ENCODE peak calls at places on chromosomes 2 and 18, in ten cellular contexts. B is cardiac muscle cell, P is OCI-LY7, K is ascending aorta, X is endodermal cell, J is ovary, E is adipocyte, U is mesenchymal stem cell, W is Panc1, C is upper lobe of right lung. G is an unnamed sample. For H3K4me1, the result is how much of the 10 kb centered on the place peaks cover.

GRCh38 chr2:155842103-155842502 is 490.4 kb downstream of the NR4A2 start:
- DNase-seq in B (no peak), P (no peak), K (no peak), X (no peak), J (no peak), E (peak), U (peak), W (no peak), C (no peak), G (no peak)

GRCh38 chr2:149733936-149734685 is 146.5 kb upstream of the MMADHC start:
- DNase-seq in B (peak), P (no peak), K (no peak), X (no peak), J (no peak), E (peak), U (peak), W (no peak), C (no peak), G (peak)

GRCh38 chr2:237474931-237475703 is 11.9 kb upstream of the MLPH start:
- DNase-seq in B (peak), P (peak), K (peak), X (peak), J (peak), E (peak), U (peak), W (no peak), C (peak), G (peak)

GRCh38 chr2:157751462-157752058 is 122.9 kb upstream of the ACVR1C start:
- DNase-seq in B (no peak), P (peak), K (no peak), X (peak), J (no peak), E (peak), U (peak), W (no peak), C (no peak), G (no peak)

GRCh38 chr2:33412920-33413319 is 63.5 kb upstream of the RASGRP3 start:
- DNase-seq in B (peak), P (no peak), K (no peak), X (no peak), J (no peak), E (peak), U (peak), W (no peak), C (no peak), G (no peak)

GRCh38 chr18:36756262-36756661 is 72.5 kb downstream of the TPGS2 start:
- DNase-seq in B (no peak), P (no peak), K (peak), X (no peak), J (no peak), E (peak), U (no peak), W (no peak), C (no peak), G (no peak)

GRCh38 chr2:71685941-71686611 is 232.7 kb downstream of the DYSF start:
- DNase-seq in B (no peak), P (no peak), K (no peak), X (no peak), J (no peak), E (no peak), U (no peak), W (no peak), C (peak), G (no peak)

GRCh38 chr2:68645523-68645922 is 2.1 kb downstream of the PROKR1 start:
- DNase-seq in B (no peak), P (no peak), K (no peak), X (no peak), J (no peak), E (no peak), U (no peak), W (no peak), C (no peak), G (no peak)

GRCh38 chr18:58129019-58129374 is 85.0 kb downstream of the NEDD4L start:
- DNase-seq in B (no peak), P (no peak), K (no peak), X (no peak), J (no peak), E (no peak), U (no peak), W (no peak), C (no peak), G (no peak)

GRCh38 chr2:119756837-119757236 is 2.9 kb upstream of the PTPN4 start:
- DNase-seq in B (no peak), P (no peak), K (peak), X (no peak), J (peak), E (peak), U (peak), W (no peak), C (no peak), G (peak)

GRCh38 chr2:128374001-128374710 is 55.5 kb upstream of the HS6ST1 start:
- DNase-seq in B (no peak), P (no peak), K (peak), X (no peak), J (no peak), E (peak), U (peak), W (no peak), C (peak), G (no peak)

GRCh38 chr2:140529706-140530105 is 1601.1 kb downstream of the LRP1B start:
- DNase-seq in B (no peak), P (no peak), K (no peak), X (no peak), J (no peak), E (peak), U (peak), W (no peak), C (no peak), G (no peak)

GRCh38 chr2:197086500-197086899 is 160.0 kb upstream of the PGAP1 start:
- DNase-seq in B (no peak), P (peak), K (no peak), X (no peak), J (no peak), E (no peak), U (no peak), W (no peak), C (no peak), G (no peak)

GRCh38 chr18:28174181-28174906 is 2.6 kb downstream of the CDH2 start:
- DNase-seq in B (peak), P (no peak), K (no peak), X (no peak), J (no peak), E (no peak), U (no peak), W (no peak), C (no peak), G (no peak)

GRCh38 chr18:5073026-5073944 is 123.8 kb downstream of the AKAIN1 start:
- DNase-seq in B (peak), P (peak), K (no peak), X (peak), J (no peak), E (peak), U (peak), W (peak), C (no peak), G (peak)

GRCh38 chr2:109393211-109393610 is 220.6 kb downstream of the SEPTIN10 start:
- DNase-seq in B (no peak), P (no peak), K (no peak), X (no peak), J (no peak), E (no peak), U (no peak), W (no peak), C (no peak), G (no peak)

GRCh38 chr18:832085-832681 is 20.1 kb upstream of the YES1 start:
- DNase-seq in B (peak), P (no peak), K (no peak), X (peak), J (peak), E (no peak), U (peak), W (no peak), C (no peak), G (peak)

GRCh38 chr2:191845248-191845715 is 1.6 kb downstream of the CAVIN2 start:
- DNase-seq in B (no peak), P (no peak), K (no peak), X (no peak), J (peak), E (peak), U (no peak), W (no peak), C (peak), G (no peak)

GRCh38 chr2:101040761-101041160 is 38.7 kb downstream of the RPL31 start:
- DNase-seq in B (no peak), P (no peak), K (no peak), X (no peak), J (no peak), E (no peak), U (no peak), W (no peak), C (no peak), G (no peak)

GRCh38 chr18:32769242-32770180 is 3.3 kb downstream of the KLHL14 start:
- DNase-seq in B (peak), P (peak), K (peak), X (peak), J (no peak), E (no peak), U (peak), W (no peak), C (no peak), G (no peak)

GRCh38 chr2:100959225-100959880 is 42.7 kb upstream of the RPL31 start:
- DNase-seq in B (no peak), P (no peak), K (no peak), X (no peak), J (no peak), E (no peak), U (no peak), W (no peak), C (no peak), G (no peak)

GRCh38 chr18:10421859-10422258 is 32.6 kb upstream of the APCDD1 start:
- DNase-seq in B (no peak), P (no peak), K (no peak), X (no peak), J (no peak), E (peak), U (no peak), W (no peak), C (no peak), G (no peak)

GRCh38 chr2:229922449-229923386 is at the start of gene FBXO36:
- DNase-seq in B (peak), P (peak), K (peak), X (peak), J (peak), E (peak), U (peak), W (peak), C (peak), G (peak)

GRCh38 chr2:75041791-75042231 is 83.4 kb downstream of the POLE4 start:
- DNase-seq in B (no peak), P (no peak), K (no peak), X (no peak), J (no peak), E (no peak), U (no peak), W (no peak), C (no peak), G (no peak)

GRCh38 chr2:66426250-66427064 is 8.5 kb upstream of the MEIS1 start:
- DNase-seq in B (peak), P (no peak), K (no peak), X (peak), J (no peak), E (no peak), U (no peak), W (no peak), C (no peak), G (no peak)

GRCh38 chr18:26536664-26537063 is 11.7 kb downstream of the KCTD1 start:
- DNase-seq in B (no peak), P (no peak), K (no peak), X (no peak), J (no peak), E (no peak), U (no peak), W (no peak), C (no peak), G (no peak)

GRCh38 chr2:216987176-216987809 is 127.4 kb upstream of the TNP1 start:
- DNase-seq in B (no peak), P (no peak), K (no peak), X (no peak), J (no peak), E (peak), U (no peak), W (no peak), C (no peak), G (no peak)

GRCh38 chr2:53104263-53104662 is 663.3 kb upstream of the CHAC2 start:
- DNase-seq in B (no peak), P (no peak), K (no peak), X (no peak), J (no peak), E (peak), U (peak), W (peak), C (no peak), G (no peak)

GRCh38 chr2:75175473-75175872 is 23.8 kb downstream of the TACR1 start:
- DNase-seq in B (no peak), P (no peak), K (no peak), X (peak), J (no peak), E (no peak), U (no peak), W (no peak), C (no peak), G (no peak)

DNA sequence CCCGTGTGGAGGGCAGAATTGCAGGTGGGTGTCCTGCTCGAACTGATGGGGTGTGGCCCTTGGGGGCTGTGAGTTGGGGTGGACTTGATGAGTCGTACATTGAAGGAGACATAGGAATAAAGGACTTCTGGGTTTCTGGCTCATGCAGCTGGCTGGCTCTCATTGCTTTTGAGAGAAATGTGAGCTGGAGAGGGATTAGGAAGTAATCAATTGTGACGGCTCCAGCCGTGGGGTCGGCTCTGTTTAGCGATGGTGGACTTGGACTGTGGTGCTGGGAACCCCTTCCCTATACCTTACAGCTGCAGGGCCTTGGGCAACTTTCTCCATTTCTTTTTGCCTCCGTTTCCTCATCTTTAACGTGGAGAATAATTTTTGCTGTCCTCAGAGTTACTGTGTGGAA is 9.2 kb downstream of the IMPA2 start:
- DNase-seq in B (no peak), P (no peak), K (no peak), X (no peak), J (no peak), E (no peak), U (no peak), W (no peak), C (no peak), G (no peak)
- H3K4me1 ChIP-seq in B (under half), P (under half), K (under half), X (under half), J (under half), E (under half), U (half or more), W (under half), C (under half), G (under half)

GRCh38 chr2:182971820-182972547 is 66.3 kb downstream of the NCKAP1 start:
- DNase-seq in B (no peak), P (peak), K (no peak), X (no peak), J (no peak), E (no peak), U (no peak), W (no peak), C (no peak), G (no peak)
- H3K4me1 ChIP-seq in B (under half), P (under half), K (under half), X (under half), J (under half), E (under half), U (under half), W (under half), C (under half), G (under half)

GRCh38 chr18:9153281-9153680 is 16.7 kb downstream of the ANKRD12 start:
- DNase-seq in B (no peak), P (no peak), K (no peak), X (no peak), J (no peak), E (no peak), U (no peak), W (no peak), C (no peak), G (no peak)
- H3K4me1 ChIP-seq in B (under half), P (under half), K (under half), X (under half), J (under half), E (under half), U (under half), W (under half), C (under half), G (under half)

DNA sequence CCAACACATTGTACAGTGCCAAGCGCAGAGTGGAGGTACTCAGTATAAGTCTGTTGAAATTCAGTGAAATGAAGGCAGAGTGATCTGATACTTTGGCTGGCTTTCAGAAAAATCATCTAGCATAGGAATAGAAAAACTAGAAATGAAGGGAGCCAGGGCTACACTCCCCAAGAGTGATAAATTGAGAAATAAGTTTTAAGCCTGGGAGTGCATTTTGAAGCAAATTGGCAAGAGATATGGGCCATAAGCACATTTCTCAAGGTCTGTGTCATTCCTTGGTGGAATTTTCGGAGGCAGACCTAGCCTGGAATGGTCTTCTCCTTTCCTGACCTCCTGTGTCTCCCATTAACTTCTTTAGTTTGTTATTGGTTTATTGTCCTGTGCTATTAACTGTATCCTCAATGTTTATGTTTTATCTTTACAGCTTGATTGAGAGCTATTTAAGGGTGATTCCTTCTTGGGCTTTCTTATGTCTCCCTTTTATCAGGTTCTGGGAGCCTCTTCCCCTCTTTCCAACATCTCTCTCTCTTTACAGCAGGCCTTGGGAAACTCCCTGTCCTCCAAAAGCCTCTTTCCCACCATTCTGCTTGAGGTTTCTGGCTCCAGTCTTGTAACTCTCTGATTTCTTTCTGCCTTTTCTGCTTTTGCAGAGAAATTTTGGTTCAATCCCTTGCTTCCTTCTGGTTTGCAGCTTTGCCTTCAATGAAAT is 649.5 kb downstream of the SLC4A3 start:
- DNase-seq in B (no peak), P (no peak), K (no peak), X (no peak), J (no peak), E (peak), U (peak), W (no peak), C (no peak), G (no peak)
- H3K4me1 ChIP-seq in B (under half), P (under half), K (under half), X (under half), J (under half), E (half or more), U (under half), W (under half), C (under half), G (under half)

G was measured in testis.